ENCODE peak calls at places on chromosomes 2 and 18, in four cellular contexts. One of them, this sample, is unnamed.

GRCh38 chr18:64082054-64082453 is 66.8 kb downstream of the LINC00305 start:
- DNase-seq in T follicular helper cell: no peak
- DNase-seq in pancreas: no peak
- DNase-seq in B cell: no peak
- DNase-seq in this sample: no peak

GRCh38 chr2:229779650-229780049 is 65.3 kb upstream of the DNER start:
- DNase-seq in T follicular helper cell: no peak
- DNase-seq in pancreas: no peak
- DNase-seq in B cell: no peak
- DNase-seq in this sample: no peak

GRCh38 chr2:173077506-173078177 is 2.0 kb downstream of the MAP3K20 start:
- DNase-seq in T follicular helper cell: no peak
- DNase-seq in pancreas: no peak
- DNase-seq in B cell: no peak
- DNase-seq in this sample: no peak

GRCh38 chr2:159711562-159712193 is 628 bp upstream of the MARCHF7 start:
- DNase-seq in T follicular helper cell: peak; percentile 81
- DNase-seq in pancreas: no peak
- DNase-seq in B cell: no peak
- DNase-seq in this sample: peak; percentile 30

GRCh38 chr2:196983934-196984333 is 57.4 kb upstream of the PGAP1 start:
- DNase-seq in T follicular helper cell: no peak
- DNase-seq in pancreas: no peak
- DNase-seq in B cell: no peak
- DNase-seq in this sample: no peak

GRCh38 chr18:62425465-62426190 is 97.2 kb upstream of the ZCCHC2 start:
- DNase-seq in T follicular helper cell: peak; percentile 36
- DNase-seq in pancreas: no peak
- DNase-seq in B cell: peak; percentile 37
- DNase-seq in this sample: no peak

GRCh38 chr18:75128911-75129716 is 79.8 kb downstream of the PTGR3 start:
- DNase-seq in T follicular helper cell: no peak
- DNase-seq in pancreas: no peak
- DNase-seq in B cell: no peak
- DNase-seq in this sample: no peak

GRCh38 chr2:100126172-100126571 is 16.2 kb downstream of the AFF3 start:
- DNase-seq in T follicular helper cell: no peak
- DNase-seq in pancreas: no peak
- DNase-seq in B cell: no peak
- DNase-seq in this sample: no peak

GRCh38 chr2:98806266-98806697 is 75.3 kb upstream of the MGAT4A start:
- DNase-seq in T follicular helper cell: no peak
- DNase-seq in pancreas: peak; percentile 94
- DNase-seq in B cell: no peak
- DNase-seq in this sample: no peak

GRCh38 chr18:36593641-36594040 is 235.2 kb downstream of the TPGS2 start:
- DNase-seq in T follicular helper cell: no peak
- DNase-seq in pancreas: no peak
- DNase-seq in B cell: no peak
- DNase-seq in this sample: no peak

This sample was measured in GM12878.